ENCODE peak calls at places on chromosomes 7 and 10, in four cellular contexts. T is A549, A is GM23338, E is pancreas. R is an unnamed sample.

GRCh38 chr7:157476201-157476600 is 139.4 kb downstream of the DNAJB6 start:
- DNase-seq in E (no peak), T (no peak), A (no peak), R (no peak)

GRCh38 chr7:132947011-132947410 is 134.9 kb downstream of the CHCHD3 start:
- DNase-seq in T (no peak), E (no peak), A (no peak), R (no peak)

GRCh38 chr10:33612551-33612950 is 278.1 kb upstream of the NRP1 start:
- DNase-seq in A (no peak), T (no peak), E (no peak), R (peak; percentile 28)

GRCh38 chr10:80459047-80459865 is 5.1 kb downstream of the TSPAN14 start:
- DNase-seq in E (no peak), A (peak; percentile 41), T (no peak), R (peak; percentile 74)

GRCh38 chr7:12683678-12684077 is 3.8 kb upstream of the ARL4A start:
- DNase-seq in T (peak; percentile 38), E (no peak), A (peak; percentile 66), R (peak; percentile 32)

GRCh38 chr7:17126413-17127374 is 171.8 kb upstream of the AHR start:
- DNase-seq in A (no peak), E (no peak), T (no peak), R (no peak)

GRCh38 chr10:649445-649797 is 40.0 kb downstream of the DIP2C start:
- DNase-seq in E (no peak), A (no peak), T (no peak), R (no peak)

GRCh38 chr7:30062587-30062986 is 34.4 kb downstream of the PLEKHA8 start:
- DNase-seq in E (no peak), T (peak; percentile 46), A (peak; percentile 51), R (peak; percentile 19)

GRCh38 chr10:10911471-10911921 is 106.2 kb upstream of the CELF2 start:
- DNase-seq in A (peak; percentile 43), E (no peak), T (no peak), R (peak; percentile 14)

GRCh38 chr7:127107601-127108007 is 145.1 kb downstream of the GRM8 start:
- DNase-seq in A (peak; percentile 92), T (peak; percentile 30), E (no peak), R (peak; percentile 59)

GRCh38 chr7:83365746-83366145 is 203.1 kb upstream of the PCLO start:
- DNase-seq in E (no peak), A (no peak), T (no peak), R (no peak)

GRCh38 chr10:1149793-1150637 is 93.8 kb downstream of the WDR37 start:
- DNase-seq in T (no peak), A (no peak), E (no peak), R (peak; percentile 84)

GRCh38 chr7:134885967-134886352 is 100.3 kb upstream of the AGBL3 start:
- DNase-seq in E (no peak), A (no peak), T (peak; percentile 53), R (no peak)

GRCh38 chr10:26478061-26478460 is 39.9 kb downstream of the APBB1IP start:
- DNase-seq in T (no peak), A (no peak), E (no peak), R (no peak)
- H3K4me3 ChIP-seq in T (no peak overlapping the region), A (no peak overlapping the region), E (no peak overlapping the region), R (no peak overlapping the region)

GRCh38 chr7:116398672-116399071 is 100.9 kb upstream of the CAV2 start:
- DNase-seq in T (no peak), A (no peak), E (no peak), R (no peak)

GRCh38 chr7:116392806-116393205 is 106.7 kb upstream of the CAV2 start:
- DNase-seq in A (no peak), E (no peak), T (no peak), R (no peak)

GRCh38 chr7:116394106-116394505 is 105.4 kb upstream of the CAV2 start:
- DNase-seq in A (no peak), E (no peak), T (no peak), R (no peak)

GRCh38 chr7:116393654-116394053 is 105.9 kb upstream of the CAV2 start:
- DNase-seq in A (no peak), T (no peak), E (no peak), R (no peak)

DNA sequence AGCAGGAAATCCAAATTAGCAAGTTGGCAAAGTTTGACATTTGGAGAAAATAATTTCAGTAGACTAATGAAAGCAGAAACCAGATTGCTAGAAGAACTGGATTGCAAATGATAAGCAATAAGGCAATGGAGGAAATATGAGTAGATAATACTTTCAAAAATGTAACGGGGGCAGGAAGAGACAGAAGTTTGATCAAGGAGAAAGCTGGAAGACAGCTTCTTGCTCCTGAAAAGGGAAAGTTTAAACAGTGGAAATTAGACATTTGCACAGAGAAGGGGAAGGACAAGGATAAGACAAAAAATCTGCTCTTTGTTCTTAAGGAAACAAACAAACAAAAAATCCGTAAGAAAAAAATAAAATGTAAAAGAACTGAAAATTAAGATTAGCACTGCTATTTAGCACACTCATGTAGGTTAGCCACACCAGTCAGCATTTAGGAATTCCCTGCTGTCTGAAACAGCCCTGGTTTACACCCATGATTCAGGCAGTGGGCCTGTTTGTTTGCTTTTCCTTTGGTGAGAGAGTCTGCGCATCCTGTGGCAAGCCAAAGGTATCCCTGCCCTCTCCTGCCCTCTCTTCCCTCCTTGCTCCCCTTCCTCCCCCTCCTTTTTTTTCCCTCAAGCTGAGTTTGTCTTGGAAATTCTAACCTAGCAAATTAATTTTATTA is 104.3 kb upstream of the CAV2 start:
- DNase-seq in E (no peak), T (peak; percentile 93), A (no peak), R (no peak)
- H3K27ac ChIP-seq in E (no peak overlapping the region), T (peak overlapping the region; percentile 88), A (no peak overlapping the region), R (no peak overlapping the region)

DNA sequence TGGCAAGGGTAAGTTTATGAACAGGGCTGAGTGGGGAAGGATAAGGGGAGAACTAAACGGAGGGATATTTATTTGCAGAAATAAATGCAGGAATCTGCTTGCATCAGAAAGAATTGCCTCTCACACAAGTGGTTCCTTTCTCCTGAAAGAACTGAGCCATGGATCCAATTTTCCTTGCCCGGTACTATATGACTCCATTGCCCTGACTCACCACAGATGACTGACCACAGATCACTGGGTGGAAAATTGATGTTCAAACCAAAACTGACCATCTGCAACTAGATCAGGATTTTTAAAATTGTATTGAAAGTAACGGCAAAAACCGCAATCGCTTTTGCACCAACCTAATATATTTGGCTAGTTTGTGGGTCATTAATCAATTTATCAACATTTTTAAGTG is 6.2 kb upstream of the MACC1 start:
- DNase-seq in E (no peak), T (no peak), A (no peak), R (no peak)
- H3K4me1 ChIP-seq in E (peaks cover 19% of the 10 kb centered on the region), T (peaks cover 5% of the 10 kb centered on the region), A (peaks cover 7% of the 10 kb centered on the region), R (peaks cover 7% of the 10 kb centered on the region)

DNA sequence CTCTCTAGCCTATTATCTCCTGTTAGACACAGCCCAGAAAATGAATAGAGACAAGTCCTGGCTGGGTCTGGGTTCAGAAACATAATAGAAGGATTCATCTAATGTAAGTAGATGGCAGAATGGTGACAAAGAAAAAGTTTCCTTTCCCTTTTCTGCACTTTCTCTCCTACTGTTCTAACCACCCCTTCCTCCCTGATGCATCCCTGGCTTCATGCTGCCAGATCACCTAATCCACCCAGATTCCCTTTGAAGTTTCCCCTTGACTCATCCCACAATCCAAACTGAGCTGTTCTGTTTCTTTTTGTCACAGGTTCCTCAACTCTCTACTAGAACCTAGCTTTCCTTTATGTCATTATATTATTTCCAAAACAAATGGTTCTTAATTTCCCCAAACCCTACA is 1.1 kb upstream of the MACC1 start:
- DNase-seq in A (peak; percentile 30), E (no peak), T (no peak), R (no peak)
- H3K4me3 ChIP-seq in A (no peak overlapping the region), E (no peak overlapping the region), T (no peak overlapping the region), R (no peak overlapping the region)

DNA sequence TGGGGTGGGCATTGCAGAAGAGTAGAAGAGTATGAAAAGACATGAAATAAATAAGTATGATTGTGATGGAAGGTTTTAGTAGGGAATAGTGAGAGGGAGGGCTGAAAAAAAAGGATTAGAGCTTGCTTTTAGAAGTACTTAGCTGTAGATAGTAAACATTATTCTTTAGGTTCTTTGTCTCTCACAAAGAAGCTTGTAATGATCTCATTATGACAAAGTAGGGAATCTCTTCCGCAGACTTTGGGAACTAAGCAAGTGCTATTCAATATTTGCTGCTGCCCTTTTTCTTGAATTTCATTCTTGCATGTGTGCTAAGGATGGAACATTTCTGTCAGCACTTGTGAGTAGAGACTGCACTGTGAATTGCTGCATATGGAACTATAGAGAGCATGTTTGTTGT is 173.3 kb downstream of the ST7 start:
- DNase-seq in T (no peak), A (no peak), E (no peak), R (no peak)
- H3K27ac ChIP-seq in T (no peak overlapping the region), A (peak overlapping the region; percentile 17), E (no peak overlapping the region), R (no peak overlapping the region)

DNA sequence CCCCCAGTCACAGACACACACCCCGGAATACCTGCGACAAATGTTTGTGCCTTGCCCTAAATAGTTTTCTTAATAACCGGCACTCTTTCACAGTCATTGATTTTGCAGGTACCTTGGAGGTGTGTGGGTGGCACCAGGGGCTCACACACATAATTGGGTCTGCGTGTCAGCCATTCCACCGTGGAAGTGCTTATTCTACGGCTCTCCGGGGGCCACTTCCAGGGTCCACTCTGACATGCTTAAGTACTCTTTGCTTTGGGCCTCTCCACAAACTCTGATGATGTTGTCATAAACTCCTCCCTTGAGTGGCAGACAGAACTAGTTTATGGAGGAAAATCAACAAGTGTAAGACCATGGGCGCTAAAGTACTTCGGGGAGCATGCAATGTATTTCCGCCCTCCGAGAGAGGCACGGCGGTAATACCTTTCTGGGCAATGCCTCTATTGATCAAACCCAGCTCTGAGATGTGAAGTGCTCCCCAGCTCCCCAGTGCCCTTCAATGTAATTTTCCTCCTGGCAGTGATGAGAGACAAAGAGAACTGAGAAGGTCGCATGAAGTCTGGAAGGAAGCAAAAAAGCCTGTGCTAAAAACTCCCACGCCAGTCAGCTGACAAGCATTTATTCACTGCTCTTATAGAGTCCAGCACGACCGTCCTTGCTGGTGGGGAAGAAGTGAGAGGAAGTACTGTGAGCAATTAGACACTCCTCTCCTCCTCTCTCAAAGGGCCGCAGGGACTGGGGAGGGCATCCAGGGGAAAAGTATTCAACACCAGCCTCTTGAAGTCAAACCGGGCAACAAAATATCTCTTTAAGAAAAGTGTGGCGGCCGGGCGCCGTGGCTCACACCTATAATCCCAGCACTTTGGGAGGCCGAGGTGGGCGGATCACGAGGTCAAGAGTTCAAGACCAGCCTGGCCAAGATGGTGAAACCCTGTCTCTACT is 141.2 kb downstream of the TCERG1L start:
- DNase-seq in A (no peak), E (no peak), T (no peak), R (no peak)
- H3K4me1 ChIP-seq in A (no peaks in the 10 kb centered on the region), E (no peaks in the 10 kb centered on the region), T (no peaks in the 10 kb centered on the region), R (no peaks in the 10 kb centered on the region)

DNA sequence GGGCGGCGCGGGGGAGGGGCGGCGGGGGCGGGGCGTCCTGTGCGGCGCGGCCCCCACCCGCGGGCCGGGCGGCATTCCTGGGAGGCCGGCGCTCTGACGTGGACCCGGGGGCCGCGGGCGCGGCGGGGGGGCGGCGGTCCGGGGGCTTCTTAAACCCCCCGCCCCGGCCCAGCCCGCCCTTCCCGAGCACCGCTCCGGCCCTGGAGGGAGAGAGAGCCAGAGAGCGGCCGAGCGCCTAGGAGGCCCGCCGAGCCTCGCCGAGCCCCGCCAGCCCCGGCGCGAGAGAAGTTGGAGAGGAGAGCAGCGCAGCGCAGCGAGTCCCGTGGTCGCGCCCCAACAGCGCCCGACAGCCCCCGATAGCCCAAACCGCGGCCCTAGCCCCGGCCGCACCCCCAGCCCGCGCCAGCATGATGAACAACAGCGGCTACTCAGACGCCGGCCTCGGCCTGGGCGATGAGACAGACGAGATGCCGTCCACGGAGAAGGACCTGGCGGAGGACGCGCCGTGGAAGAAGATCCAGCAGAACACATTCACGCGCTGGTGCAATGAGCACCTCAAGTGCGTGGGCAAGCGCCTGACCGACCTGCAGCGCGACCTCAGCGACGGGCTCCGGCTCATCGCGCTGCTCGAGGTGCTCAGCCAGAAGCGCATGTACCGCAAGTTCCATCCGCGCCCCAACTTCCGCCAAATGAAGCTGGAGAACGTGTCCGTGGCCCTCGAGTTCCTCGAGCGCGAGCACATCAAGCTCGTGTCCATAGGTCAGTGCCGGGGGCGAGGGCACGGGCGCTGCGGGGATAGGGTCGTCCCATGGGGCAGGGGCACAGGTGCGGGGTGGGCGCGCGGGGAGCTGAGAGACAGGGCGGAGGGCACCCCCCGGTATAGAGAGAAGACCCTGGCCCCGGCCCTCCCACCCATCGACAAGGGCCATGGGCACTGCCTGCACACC is at the start of gene FLNC:
- DNase-seq in T (no peak), A (peak; percentile 71), E (peak; percentile 77), R (no peak)
- H3K4me3 ChIP-seq in T (peak within 1 kb of the TSS; percentile 54), A (peak within 1 kb of the TSS; percentile 76), E (peak within 1 kb of the TSS; percentile 5), R (peak within 1 kb of the TSS; percentile 43)

R was measured in small intestine.